ENCODE peak calls at places on chromosome 10, in four cellular contexts. Z is IMR-90, M is HCT116, W is neural progenitor cell. D is an unnamed sample.

GRCh38 chr10:68598978-68599753 is 39.0 kb downstream of the TET1 start:
- DNase-seq in Z (peak), M (no peak), W (peak), D (peak)

GRCh38 chr10:44860811-44861751 is 50.1 kb upstream of the TMEM72 start:
- DNase-seq in Z (peak), M (no peak), W (no peak), D (no peak)

GRCh38 chr10:43394868-43395267 is 14.1 kb downstream of the HNRNPF start:
- DNase-seq in Z (no peak), M (no peak), W (no peak), D (no peak)

GRCh38 chr10:103894454-103894853 is 23.5 kb downstream of the STN1 start:
- DNase-seq in Z (peak), M (no peak), W (no peak), D (no peak)

GRCh38 chr10:35626971-35627507 is 15.1 kb downstream of the FZD8 start:
- DNase-seq in Z (peak), M (no peak), W (no peak), D (no peak)

GRCh38 chr10:130179640-130180039 is 43.4 kb downstream of the GLRX3 start:
- DNase-seq in Z (peak), M (peak), W (peak), D (no peak)

GRCh38 chr10:86655173-86655540 is 810 bp downstream of the OPN4 start:
- DNase-seq in Z (no peak), M (no peak), W (no peak), D (peak)

GRCh38 chr10:42941245-42941644 is 135.6 kb upstream of the RET start:
- DNase-seq in Z (no peak), M (no peak), W (no peak), D (peak)

GRCh38 chr10:104498345-104498955 is 142.6 kb upstream of the SORCS3 start:
- DNase-seq in Z (no peak), M (no peak), W (peak), D (no peak)

DNA sequence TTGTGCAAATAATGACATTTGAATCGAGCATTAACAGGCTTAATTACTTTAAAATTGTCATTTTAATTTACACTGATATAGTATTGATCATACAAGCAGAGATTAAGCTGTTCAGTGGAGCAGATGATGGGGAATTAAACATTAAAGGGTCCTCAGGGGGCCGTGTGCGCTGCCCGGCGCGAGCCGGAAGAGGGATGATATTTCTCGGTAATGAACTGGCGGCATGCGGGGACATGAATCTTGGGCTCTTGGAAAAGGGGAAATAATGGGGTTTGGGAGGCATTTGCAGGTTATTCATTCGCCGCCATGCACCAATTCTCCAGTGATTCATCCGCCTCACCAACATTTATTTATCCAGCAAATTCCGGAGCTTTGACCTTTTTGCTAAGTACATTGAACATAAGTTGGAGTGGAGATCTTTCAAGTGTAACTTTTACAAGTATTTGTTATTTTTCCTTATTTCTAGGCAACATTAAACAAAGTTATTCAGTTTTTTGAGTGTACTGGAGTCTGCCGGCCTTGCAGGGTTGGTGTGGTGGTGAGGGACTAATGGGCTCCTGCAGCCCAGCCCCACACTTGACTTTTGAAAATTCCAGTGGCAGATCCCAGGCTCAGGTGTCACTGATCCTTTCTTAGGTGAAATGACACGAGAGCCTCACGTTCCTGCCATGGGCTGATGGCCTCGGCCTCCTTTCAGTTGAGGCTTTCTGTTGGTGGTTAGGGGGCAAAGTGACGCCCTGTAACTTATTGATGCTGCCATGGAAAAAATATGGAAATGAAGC is 118.1 kb downstream of the NKX6-2 start:
- DNase-seq in Z (peak), M (no peak), W (no peak), D (no peak)
- H3K27ac ChIP-seq in Z (peak), M (no peak), W (no peak), D (peak)

GRCh38 chr10:126504761-126505112 is 116.5 kb upstream of the ADAM12 start:
- DNase-seq in Z (no peak), M (no peak), W (no peak), D (no peak)

GRCh38 chr10:126501828-126502227 is 113.6 kb upstream of the ADAM12 start:
- DNase-seq in Z (no peak), M (no peak), W (no peak), D (no peak)

GRCh38 chr10:126500866-126501265 is 112.6 kb upstream of the ADAM12 start:
- DNase-seq in Z (peak), M (no peak), W (no peak), D (no peak)

GRCh38 chr10:126502481-126502880 is 114.2 kb upstream of the ADAM12 start:
- DNase-seq in Z (no peak), M (no peak), W (no peak), D (no peak)

GRCh38 chr10:126504051-126504760 is 115.9 kb upstream of the ADAM12 start:
- DNase-seq in Z (peak), M (peak), W (peak), D (no peak)
- H3K9ac ChIP-seq in Z (no peak), M (no peak), W (no peak), D (no peak)

DNA sequence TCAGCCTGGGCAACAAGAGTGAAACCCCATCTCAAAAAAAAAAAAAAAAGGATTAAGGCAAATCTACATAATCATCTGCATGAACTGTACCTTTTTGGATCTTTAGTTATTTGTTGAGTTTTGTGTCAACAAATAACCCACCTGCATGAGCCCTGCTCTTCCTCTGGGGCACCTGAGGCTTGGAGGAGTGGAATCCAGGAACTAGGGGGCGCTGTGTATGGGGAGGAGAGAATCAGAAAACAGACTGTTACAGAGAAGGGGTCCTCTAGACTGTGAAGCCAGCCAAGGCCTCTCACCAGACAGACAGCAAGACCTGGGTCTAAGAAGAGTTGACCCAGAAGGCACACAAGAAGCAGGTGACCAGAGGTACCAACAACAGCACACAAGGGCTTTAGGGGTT is 682.8 kb upstream of the NRP1 start:
- DNase-seq in Z (no peak), M (peak), W (peak), D (no peak)
- TF ChIP-seq CTCF in Z (no peak), M (no peak), W (peak), D (no peak)

GRCh38 chr10:62172465-62172864 is 96.2 kb downstream of the RTKN2 start:
- DNase-seq in Z (no peak), M (no peak), W (no peak), D (no peak)
- H3K27ac ChIP-seq in Z (no peak), M (no peak), W (no peak), D (no peak)

GRCh38 chr10:15436696-15437095 is 65.6 kb upstream of the FAM171A1 start:
- DNase-seq in Z (peak), M (no peak), W (no peak), D (no peak)

GRCh38 chr10:15442056-15442455 is 71.0 kb upstream of the FAM171A1 start:
- DNase-seq in Z (no peak), M (no peak), W (no peak), D (no peak)

GRCh38 chr10:15444105-15445021 is 73.3 kb upstream of the FAM171A1 start:
- DNase-seq in Z (no peak), M (no peak), W (no peak), D (no peak)

GRCh38 chr10:15440204-15440711 is 69.2 kb upstream of the FAM171A1 start:
- DNase-seq in Z (no peak), M (no peak), W (no peak), D (no peak)

DNA sequence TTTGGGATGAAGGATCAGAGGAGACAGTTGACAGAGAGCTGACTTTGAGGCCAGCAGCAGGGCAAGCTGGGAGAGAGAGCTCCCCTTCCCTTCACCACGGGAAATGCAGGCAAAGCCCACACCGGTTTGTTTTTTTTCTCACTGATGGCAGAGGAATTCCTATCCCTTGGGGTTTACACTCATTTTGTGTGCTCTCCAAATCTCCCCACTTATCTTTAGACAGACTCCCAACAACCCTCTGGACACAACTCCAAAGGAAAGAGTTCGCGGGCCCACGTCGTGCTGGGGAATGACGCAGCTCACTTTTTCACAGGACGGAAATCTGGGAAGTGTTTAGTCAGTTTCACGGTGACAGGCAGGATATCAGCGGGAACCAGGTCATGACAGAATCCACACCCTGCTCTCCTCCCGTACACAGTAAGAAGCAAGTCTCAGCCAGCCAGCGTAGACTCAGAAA is 68.3 kb upstream of the FAM171A1 start:
- DNase-seq in Z (peak), M (no peak), W (peak), D (peak)
- H3K9ac ChIP-seq in Z (peak), M (no peak), W (no peak), D (no peak)

DNA sequence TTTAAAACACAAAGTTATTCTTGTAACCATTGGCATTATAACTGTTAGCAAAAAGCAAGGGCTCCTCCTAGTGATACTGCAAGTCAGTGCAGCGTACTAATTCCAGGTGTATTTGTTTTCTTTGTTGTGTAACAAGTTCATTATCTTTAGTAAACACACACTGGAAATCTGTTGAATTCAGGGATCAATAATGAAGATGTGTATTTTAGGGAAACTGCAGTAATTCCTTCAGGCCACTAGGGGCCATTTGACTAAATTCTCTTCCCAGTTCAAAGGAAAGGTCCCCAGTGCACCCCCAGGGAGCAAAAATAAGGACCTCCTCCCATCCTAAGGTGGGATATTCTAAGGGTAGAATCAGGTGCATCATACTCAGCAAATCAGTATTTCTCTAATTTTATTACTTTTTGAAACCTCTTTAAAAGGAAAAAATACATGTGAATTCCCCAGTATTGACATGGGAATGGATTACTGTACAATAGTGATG is 158.6 kb upstream of the LYZL1 start:
- DNase-seq in Z (peak), M (peak), W (peak), D (no peak)
- TF ChIP-seq CTCF in Z (peak), M (peak), W (peak), D (peak)

GRCh38 chr10:47165168-47165710 is 134.8 kb upstream of the GDF10 start:
- DNase-seq in Z (no peak), M (no peak), W (no peak), D (no peak)
- H3K27ac ChIP-seq in Z (peak), M (no peak), W (no peak), D (no peak)

GRCh38 chr10:102633282-102633681 is 11.0 kb upstream of the TRIM8 start:
- DNase-seq in Z (peak), M (no peak), W (no peak), D (peak)
- H3K9ac ChIP-seq in Z (peak), M (peak), W (no peak), D (no peak)

GRCh38 chr10:15265558-15265957 is 97.1 kb upstream of the NMT2 start:
- DNase-seq in Z (no peak), M (no peak), W (no peak), D (no peak)

GRCh38 chr10:15259136-15259535 is 90.6 kb upstream of the NMT2 start:
- DNase-seq in Z (no peak), M (no peak), W (no peak), D (no peak)

GRCh38 chr10:15265076-15265475 is 96.6 kb upstream of the NMT2 start:
- DNase-seq in Z (no peak), M (no peak), W (no peak), D (no peak)

GRCh38 chr10:15263657-15264323 is 95.3 kb upstream of the NMT2 start:
- DNase-seq in Z (no peak), M (no peak), W (no peak), D (no peak)

GRCh38 chr10:15262036-15262713 is 93.7 kb upstream of the NMT2 start:
- DNase-seq in Z (peak), M (no peak), W (no peak), D (no peak)
- TF ChIP-seq CTCF in Z (no peak), M (peak), W (peak), D (peak)

GRCh38 chr10:126617208-126617607 is 53.3 kb downstream of the C10orf90 start:
- DNase-seq in Z (no peak), M (no peak), W (no peak), D (no peak)
- H3K27ac ChIP-seq in Z (no peak), M (no peak), W (no peak), D (no peak)

D was measured in kidney.